ENCODE peak calls at places on chromosomes 6 and 20, in six cellular contexts. A is keratinocyte; K is pancreas; I is psoas muscle; S is tibial nerve; P is CD8-positive, alpha-beta T cell. T is an unnamed sample. For H3K4me1, the result is how much of the 10 kb centered on the place peaks cover.

GRCh38 chr20:6994452-6994851 is 227.0 kb downstream of the BMP2 start:
- DNase-seq in A (peak), K (no peak), I (no peak), S (no peak), P (no peak), T (no peak)

GRCh38 chr6:153625089-153625488 is 414.0 kb upstream of the OPRM1 start:
- DNase-seq in A (no peak), K (no peak), I (no peak), S (peak), P (no peak), T (no peak)

GRCh38 chr6:131937703-131938631 is 13.2 kb downstream of the CCN2 start:
- DNase-seq in A (no peak), K (no peak), I (no peak), S (peak), P (no peak), T (no peak)

GRCh38 chr20:59571591-59572314 is 32.6 kb upstream of the PHACTR3 start:
- DNase-seq in A (no peak), K (peak), I (peak), S (peak), P (peak), T (no peak)

GRCh38 chr6:159788757-159789376 is 535 bp downstream of the TCP1 start:
- DNase-seq in A (no peak), K (peak), I (peak), S (peak), P (peak), T (no peak)

GRCh38 chr6:84554706-84555105 is 209.7 kb downstream of the TBX18 start:
- DNase-seq in A (no peak), K (no peak), I (no peak), S (no peak), P (no peak), T (no peak)

GRCh38 chr6:134381926-134382325 is 64.0 kb upstream of the SGK1 start:
- DNase-seq in A (no peak), K (no peak), I (no peak), S (no peak), P (no peak), T (no peak)

GRCh38 chr20:21395666-21396044 is 1.7 kb downstream of the NKX2-4 start:
- DNase-seq in A (no peak), K (no peak), I (no peak), S (no peak), P (peak), T (no peak)

GRCh38 chr6:138944412-138944811 is 43.6 kb downstream of the REPS1 start:
- DNase-seq in A (no peak), K (no peak), I (no peak), S (no peak), P (peak), T (no peak)

GRCh38 chr6:217048-217659 is 75.1 kb upstream of the DUSP22 start:
- DNase-seq in A (no peak), K (no peak), I (no peak), S (peak), P (no peak), T (no peak)

GRCh38 chr20:25254986-25255680 is 7.2 kb downstream of the PYGB start:
- DNase-seq in A (no peak), K (no peak), I (peak), S (no peak), P (no peak), T (no peak)

GRCh38 chr6:98039443-98039842 is 756.4 kb upstream of the MMS22L start:
- DNase-seq in A (no peak), K (no peak), I (no peak), S (no peak), P (no peak), T (no peak)

GRCh38 chr6:30947231-30947630 is 6.5 kb downstream of the MUCL3 start:
- DNase-seq in A (no peak), K (no peak), I (no peak), S (no peak), P (no peak), T (no peak)

GRCh38 chr6:4956625-4957024 is 47.2 kb downstream of the RPP40 start:
- DNase-seq in A (no peak), K (no peak), I (no peak), S (no peak), P (no peak), T (no peak)

GRCh38 chr20:54133434-54134427 is 40.1 kb downstream of the CYP24A1 start:
- DNase-seq in A (no peak), K (no peak), I (no peak), S (no peak), P (no peak), T (no peak)

GRCh38 chr20:2397091-2397490 is 16.4 kb downstream of the TGM6 start:
- DNase-seq in A (no peak), K (no peak), I (no peak), S (no peak), P (no peak), T (no peak)

GRCh38 chr6:61809004-61809595 is 476.9 kb downstream of the KHDRBS2 start:
- DNase-seq in A (no peak), K (no peak), I (no peak), S (peak), P (no peak), T (no peak)

GRCh38 chr6:150638286-150638685 is 38.6 kb downstream of the PLEKHG1 start:
- DNase-seq in A (no peak), K (no peak), I (no peak), S (no peak), P (no peak), T (no peak)

GRCh38 chr6:150637266-150637665 is 37.6 kb downstream of the PLEKHG1 start:
- DNase-seq in A (no peak), K (no peak), I (no peak), S (no peak), P (no peak), T (no peak)

GRCh38 chr6:150640556-150641206 is 41.0 kb downstream of the PLEKHG1 start:
- DNase-seq in A (no peak), K (no peak), I (no peak), S (no peak), P (no peak), T (no peak)

GRCh38 chr6:150639823-150640331 is 40.2 kb downstream of the PLEKHG1 start:
- DNase-seq in A (no peak), K (no peak), I (no peak), S (no peak), P (no peak), T (no peak)

GRCh38 chr6:150638765-150639164 is 39.1 kb downstream of the PLEKHG1 start:
- DNase-seq in A (no peak), K (no peak), I (no peak), S (no peak), P (no peak), T (no peak)
- H3K4me3 ChIP-seq in A (no peak), K (no peak), I (no peak), S (no peak), P (no peak), T (no peak)

GRCh38 chr6:142569676-142570075 is 267.9 kb downstream of the ADGRG6 start:
- DNase-seq in A (no peak), K (no peak), I (no peak), S (no peak), P (no peak), T (no peak)
- H3K27ac ChIP-seq in A (peak), K (no peak), I (no peak), S (no peak), P (no peak), T (peak)

GRCh38 chr6:44220913-44221290 is 2.5 kb upstream of the SLC29A1 start:
- DNase-seq in A (no peak), K (no peak), I (no peak), S (no peak), P (no peak), T (no peak)
- H3K4me1 ChIP-seq in A (under half), K (under half), I (half or more), S (under half), P (under half), T (half or more)

GRCh38 chr20:63519765-63520593 is 586 bp upstream of the PPDPF start:
- DNase-seq in A (no peak), K (peak), I (peak), S (no peak), P (peak), T (no peak)
- H3K4me3 ChIP-seq in A (peak), K (peak), I (peak), S (peak), P (peak), T (peak)

GRCh38 chr6:140560671-140561070 is 1186.2 kb upstream of the CITED2 start:
- DNase-seq in A (no peak), K (no peak), I (no peak), S (no peak), P (no peak), T (no peak)
- H3K27ac ChIP-seq in A (no peak), K (no peak), I (no peak), S (no peak), P (no peak), T (no peak)

GRCh38 chr20:37356387-37356786 is 10.4 kb downstream of the SRC start:
- DNase-seq in A (no peak), K (no peak), I (peak), S (peak), P (no peak), T (peak)
- H3K4me1 ChIP-seq in A (half or more), K (under half), I (under half), S (under half), P (under half), T (half or more)

GRCh38 chr6:143652840-143653239 is 24.9 kb upstream of the PHACTR2 start:
- DNase-seq in A (no peak), K (no peak), I (no peak), S (no peak), P (no peak), T (no peak)
- H3K4me3 ChIP-seq in A (no peak), K (no peak), I (no peak), S (no peak), P (no peak), T (no peak)

GRCh38 chr20:11919571-11919970 is 1.9 kb downstream of the BTBD3 start:
- DNase-seq in A (no peak), K (no peak), I (no peak), S (no peak), P (no peak), T (no peak)
- H3K27ac ChIP-seq in A (no peak), K (peak), I (no peak), S (no peak), P (no peak), T (no peak)

GRCh38 chr20:23637282-23638221 is at the start of gene CST3:
- DNase-seq in A (no peak), K (peak), I (peak), S (peak), P (no peak), T (peak)

GRCh38 chr20:23634985-23635767 is 2.6 kb downstream of the CST3 start:
- DNase-seq in A (no peak), K (no peak), I (peak), S (peak), P (no peak), T (no peak)

GRCh38 chr20:23638309-23638708 is 554 bp upstream of the CST3 start:
- DNase-seq in A (no peak), K (no peak), I (no peak), S (no peak), P (no peak), T (no peak)

GRCh38 chr20:23636908-23637281 is 860 bp downstream of the CST3 start:
- DNase-seq in A (no peak), K (no peak), I (no peak), S (no peak), P (no peak), T (no peak)

DNA sequence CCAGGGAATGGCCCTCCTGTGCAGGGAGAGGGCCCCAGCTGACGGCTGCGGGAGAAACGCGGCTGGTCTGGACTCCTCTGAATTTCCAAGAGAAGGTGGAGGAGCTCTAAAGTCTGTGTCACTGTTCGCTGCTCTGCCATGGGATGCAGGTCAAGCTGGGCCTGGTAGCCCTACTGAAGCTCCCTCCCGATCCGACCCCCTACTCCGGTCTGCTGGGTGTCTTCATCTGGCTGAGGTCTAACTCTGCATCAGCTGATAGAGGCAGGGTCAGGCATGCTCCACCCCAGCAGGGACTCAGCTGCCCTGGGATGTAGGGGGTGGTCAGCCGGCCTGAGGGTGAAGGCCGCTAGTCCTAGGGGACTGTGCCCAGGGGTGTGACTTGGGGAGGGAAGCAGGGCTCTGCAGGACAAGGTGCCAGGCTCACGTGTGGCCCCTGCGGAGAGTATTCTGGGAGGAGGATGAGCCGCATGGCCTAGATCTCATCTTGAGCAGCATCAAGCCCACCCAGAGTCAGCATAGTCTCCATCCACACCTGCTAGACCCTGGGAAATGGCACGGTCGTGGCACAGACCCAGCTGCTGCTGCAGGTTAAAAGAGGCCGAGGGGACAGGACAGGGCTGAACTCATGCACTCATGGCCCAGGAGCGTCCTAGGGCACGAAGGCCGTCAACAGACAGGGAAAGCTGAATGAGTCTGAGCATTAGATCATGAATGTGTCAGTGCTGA is 1.4 kb downstream of the CST3 start:
- DNase-seq in A (no peak), K (no peak), I (peak), S (no peak), P (no peak), T (no peak)
- H3K4me1 ChIP-seq in A (under half), K (under half), I (half or more), S (under half), P (under half), T (under half)

T was measured in thoracic aorta.